ENCODE peak calls at places on chromosomes 3 and 15, in four cellular contexts. A is adrenal gland, I is heart right ventricle, U is mammary epithelial cell. X is an unnamed sample.
A peak's percentile ranks its signal among the peaks of the same experiment; 100 is the strongest.

GRCh38 chr15:68078365-68078764 is 24.2 kb downstream of the PIAS1 start:
- DNase-seq in A (no peak), I (no peak), U (no peak), X (no peak)

GRCh38 chr3:43423142-43423541 is 136.8 kb downstream of the SNRK start:
- DNase-seq in A (peak; percentile 85), I (peak; percentile 27), U (no peak), X (no peak)

GRCh38 chr3:105466495-105467080 is 99.9 kb downstream of the ALCAM start:
- DNase-seq in A (no peak), I (no peak), U (no peak), X (no peak)

GRCh38 chr3:4529901-4530588 is 36.9 kb downstream of the ITPR1 start:
- DNase-seq in A (no peak), I (no peak), U (no peak), X (no peak)

GRCh38 chr3:123064914-123065313 is 1.9 kb upstream of the PDIA5 start:
- DNase-seq in A (no peak), I (no peak), U (no peak), X (no peak)

GRCh38 chr3:43953814-43954241 is 263.1 kb downstream of the ABHD5 start:
- DNase-seq in A (peak; percentile 59), I (no peak), U (no peak), X (no peak)

GRCh38 chr3:86929046-86929445 is 61.9 kb downstream of the VGLL3 start:
- DNase-seq in A (no peak), I (no peak), U (peak; percentile 47), X (no peak)

GRCh38 chr15:68618339-68619302 is 39.8 kb downstream of the CORO2B start:
- DNase-seq in A (peak; percentile 21), I (no peak), U (no peak), X (no peak)

GRCh38 chr15:74807302-74807701 is 5.3 kb upstream of the LMAN1L start:
- DNase-seq in A (no peak), I (no peak), U (no peak), X (no peak)

GRCh38 chr3:184332370-184333090 is 4.9 kb upstream of the FAM131A start:
- DNase-seq in A (no peak), I (no peak), U (peak; percentile 92), X (no peak)

GRCh38 chr3:107525101-107525953 is 2.6 kb downstream of the BBX start:
- DNase-seq in A (peak; percentile 33), I (peak; percentile 22), U (peak; percentile 42), X (peak; percentile 3)

GRCh38 chr3:61537366-61537765 is 24.0 kb upstream of the PTPRG start:
- DNase-seq in A (no peak), I (peak; percentile 10), U (no peak), X (no peak)

GRCh38 chr3:67001086-67001861 is 3.2 kb downstream of the KBTBD8 start:
- DNase-seq in A (no peak), I (no peak), U (no peak), X (no peak)
- H3K4me3 ChIP-seq in A (no peak overlapping the region), I (no peak overlapping the region), U (no peak overlapping the region), X (no peak overlapping the region)

DNA sequence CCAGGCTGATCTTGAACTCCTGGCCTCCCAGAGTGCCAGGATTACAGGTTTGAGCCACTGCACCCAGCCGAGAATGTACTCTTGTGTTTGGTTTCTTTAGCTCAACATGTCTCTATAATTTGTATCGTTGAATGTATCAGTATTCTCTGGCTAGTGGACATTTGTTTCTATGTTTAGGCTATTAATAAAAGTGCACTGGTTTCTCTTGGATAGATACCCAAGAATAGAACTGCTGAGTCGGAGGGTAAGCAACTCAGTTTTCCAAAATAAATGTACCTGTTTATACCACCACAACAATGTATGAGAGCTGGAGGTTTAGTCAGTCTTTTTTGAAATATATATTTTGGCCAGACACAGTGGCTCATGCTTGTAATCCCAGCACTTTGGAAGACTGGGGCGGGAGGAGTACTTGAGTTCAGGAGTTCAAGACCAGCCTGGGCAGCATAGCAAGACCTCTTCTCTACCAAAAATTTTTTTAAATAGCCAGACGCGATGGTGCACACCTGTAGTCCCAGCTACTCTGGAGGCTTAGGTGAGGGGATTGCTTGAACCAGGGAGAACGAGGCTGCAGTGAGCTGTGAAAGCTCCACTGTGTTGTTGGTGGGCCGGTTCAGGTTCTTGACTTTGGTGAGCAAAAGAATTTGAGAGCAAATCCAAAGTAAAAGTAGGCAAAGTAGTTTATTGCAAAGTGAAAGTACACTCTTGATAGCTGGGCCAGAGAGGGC is 7.7 kb upstream of the IVD start:
- DNase-seq in A (no peak), I (no peak), U (no peak), X (no peak)
- H3K4me3 ChIP-seq in A (no peak overlapping the region), I (no peak overlapping the region), U (no peak overlapping the region), X (no peak overlapping the region)

GRCh38 chr15:93088981-93089854 is at the start of gene RGMA:
- DNase-seq in A (no peak), I (peak; percentile 44), U (no peak), X (no peak)

GRCh38 chr15:93089855-93090305 is 869 bp upstream of the RGMA start:
- DNase-seq in A (no peak), I (peak; percentile 48), U (no peak), X (no peak)

GRCh38 chr15:93087825-93088199 is 1.2 kb downstream of the RGMA start:
- DNase-seq in A (peak; percentile 61), I (peak; percentile 69), U (peak; percentile 52), X (peak; percentile 57)

GRCh38 chr15:93088200-93088980 is 621 bp downstream of the RGMA start:
- DNase-seq in A (no peak), I (no peak), U (peak; percentile 27), X (no peak)

GRCh38 chr15:93086791-93087190 is 2.2 kb downstream of the RGMA start:
- DNase-seq in A (no peak), I (no peak), U (no peak), X (no peak)
- H3K4me3 ChIP-seq in A (no peak overlapping the region), I (peak overlapping the region; percentile 62), U (no peak overlapping the region), X (no peak overlapping the region)

GRCh38 chr15:98800437-98801233 is 152.3 kb downstream of the IGF1R start:
- DNase-seq in A (peak; percentile 61), I (peak; percentile 51), U (peak; percentile 70), X (peak; percentile 56)
- H3K4me3 ChIP-seq in A (no peak overlapping the region), I (peak overlapping the region; percentile 6), U (peak overlapping the region; percentile 29), X (peak overlapping the region; percentile 21)

GRCh38 chr15:51299187-51300015 is 39.0 kb downstream of the CYP19A1 start:
- DNase-seq in A (no peak), I (no peak), U (no peak), X (no peak)
- H3K4me3 ChIP-seq in A (no peak overlapping the region), I (no peak overlapping the region), U (no peak overlapping the region), X (no peak overlapping the region)

X was measured in Caco-2.